ENCODE peak calls at places on chromosomes 5 and 9, in eight cellular contexts. T, Q, B, Z, A, Y, C and X are unnamed samples. For H3K4me1, the result is how much of the 10 kb centered on the place peaks cover.

GRCh38 chr5:166845044-166845443 is 1446.4 kb upstream of the WWC1 start:
- DNase-seq in T (no peak), Q (no peak), B (no peak), Z (no peak), A (no peak), Y (no peak), C (peak), X (no peak)

GRCh38 chr9:90310523-90310879 is 332.1 kb downstream of the DIRAS2 start:
- DNase-seq in T (no peak), Q (no peak), B (no peak), Z (no peak), A (no peak), Y (no peak), C (no peak), X (no peak)

GRCh38 chr5:24832021-24832420 is 187.2 kb upstream of the CDH10 start:
- DNase-seq in T (no peak), Q (no peak), B (no peak), Z (no peak), A (no peak), Y (no peak), C (peak), X (no peak)

GRCh38 chr5:66769839-66770617 is 173.8 kb downstream of the MAST4 start:
- DNase-seq in T (no peak), Q (no peak), B (peak), Z (peak), A (no peak), Y (no peak), C (peak), X (no peak)

GRCh38 chr5:134176523-134177196 is at the start of gene SKP1:
- DNase-seq in T (peak), Q (peak), B (peak), Z (peak), A (peak), Y (peak), C (peak), X (peak)

GRCh38 chr5:38831909-38832308 is 13.9 kb upstream of the OSMR start:
- DNase-seq in T (no peak), Q (no peak), B (no peak), Z (no peak), A (no peak), Y (no peak), C (peak), X (no peak)

GRCh38 chr9:84239341-84239740 is 101.2 kb downstream of the SLC28A3 start:
- DNase-seq in T (no peak), Q (no peak), B (no peak), Z (no peak), A (no peak), Y (no peak), C (no peak), X (no peak)

GRCh38 chr5:78726556-78726955 is 78.0 kb upstream of the LHFPL2 start:
- DNase-seq in T (no peak), Q (no peak), B (no peak), Z (no peak), A (no peak), Y (no peak), C (no peak), X (no peak)

GRCh38 chr9:85884236-85884635 is 56.7 kb upstream of the NAA35 start:
- DNase-seq in T (no peak), Q (no peak), B (no peak), Z (no peak), A (no peak), Y (no peak), C (peak), X (no peak)

GRCh38 chr5:137228816-137229215 is 270.3 kb downstream of the SPOCK1 start:
- DNase-seq in T (no peak), Q (no peak), B (no peak), Z (no peak), A (no peak), Y (no peak), C (no peak), X (no peak)

GRCh38 chr9:114049453-114050225 is 28.5 kb downstream of the AMBP start:
- DNase-seq in T (no peak), Q (peak), B (peak), Z (no peak), A (peak), Y (peak), C (no peak), X (no peak)

GRCh38 chr9:121663591-121663990 is 12.2 kb downstream of the DAB2IP start:
- DNase-seq in T (no peak), Q (no peak), B (no peak), Z (no peak), A (no peak), Y (no peak), C (no peak), X (no peak)

GRCh38 chr9:97309260-97309659 is 1.8 kb downstream of the CCDC180 start:
- DNase-seq in T (no peak), Q (no peak), B (no peak), Z (no peak), A (no peak), Y (no peak), C (no peak), X (no peak)

GRCh38 chr5:72160299-72160698 is 53.0 kb downstream of the MAP1B start:
- DNase-seq in T (no peak), Q (no peak), B (no peak), Z (no peak), A (no peak), Y (no peak), C (no peak), X (no peak)

GRCh38 chr5:28648108-28648507 is 1609.7 kb upstream of the CDH9 start:
- DNase-seq in T (no peak), Q (no peak), B (no peak), Z (no peak), A (no peak), Y (no peak), C (peak), X (no peak)

GRCh38 chr5:52119768-52120167 is 667.9 kb upstream of the ITGA1 start:
- DNase-seq in T (no peak), Q (no peak), B (no peak), Z (no peak), A (no peak), Y (no peak), C (no peak), X (no peak)

GRCh38 chr5:57036621-57037160 is 84.8 kb upstream of the MIER3 start:
- DNase-seq in T (no peak), Q (no peak), B (no peak), Z (no peak), A (no peak), Y (no peak), C (no peak), X (no peak)

GRCh38 chr5:122089614-122090013 is 11.6 kb upstream of the LOX start:
- DNase-seq in T (no peak), Q (no peak), B (no peak), Z (no peak), A (no peak), Y (no peak), C (no peak), X (no peak)

GRCh38 chr5:41891066-41891707 is 13.0 kb upstream of the RIMOC1 start:
- DNase-seq in T (no peak), Q (no peak), B (no peak), Z (no peak), A (no peak), Y (no peak), C (no peak), X (no peak)

GRCh38 chr9:96137666-96138429 is 164.1 kb downstream of the HSD17B3 start:
- DNase-seq in T (no peak), Q (no peak), B (no peak), Z (no peak), A (no peak), Y (no peak), C (no peak), X (no peak)

GRCh38 chr5:181100121-181101015 is 30.6 kb downstream of the OR2V1 start:
- DNase-seq in T (no peak), Q (no peak), B (no peak), Z (no peak), A (no peak), Y (no peak), C (no peak), X (no peak)

GRCh38 chr5:78547731-78548189 is 100.8 kb downstream of the LHFPL2 start:
- DNase-seq in T (no peak), Q (peak), B (no peak), Z (peak), A (peak), Y (peak), C (no peak), X (peak)

GRCh38 chr9:130042406-130042930 is 521 bp downstream of the FNBP1 start:
- DNase-seq in T (no peak), Q (peak), B (peak), Z (peak), A (peak), Y (no peak), C (no peak), X (peak)

GRCh38 chr9:95508242-95508967 is 8.4 kb downstream of the PTCH1 start:
- DNase-seq in T (no peak), Q (peak), B (no peak), Z (peak), A (no peak), Y (no peak), C (peak), X (no peak)

GRCh38 chr9:81556923-81557322 is 132.4 kb downstream of the TLE1 start:
- DNase-seq in T (no peak), Q (no peak), B (no peak), Z (no peak), A (no peak), Y (no peak), C (no peak), X (no peak)

GRCh38 chr9:81559197-81559596 is 130.2 kb downstream of the TLE1 start:
- DNase-seq in T (no peak), Q (no peak), B (no peak), Z (no peak), A (no peak), Y (no peak), C (no peak), X (no peak)

GRCh38 chr9:81559741-81560140 is 129.6 kb downstream of the TLE1 start:
- DNase-seq in T (peak), Q (no peak), B (no peak), Z (no peak), A (no peak), Y (no peak), C (peak), X (no peak)

GRCh38 chr9:81557452-81557956 is 131.8 kb downstream of the TLE1 start:
- DNase-seq in T (no peak), Q (no peak), B (no peak), Z (no peak), A (no peak), Y (no peak), C (no peak), X (no peak)

DNA sequence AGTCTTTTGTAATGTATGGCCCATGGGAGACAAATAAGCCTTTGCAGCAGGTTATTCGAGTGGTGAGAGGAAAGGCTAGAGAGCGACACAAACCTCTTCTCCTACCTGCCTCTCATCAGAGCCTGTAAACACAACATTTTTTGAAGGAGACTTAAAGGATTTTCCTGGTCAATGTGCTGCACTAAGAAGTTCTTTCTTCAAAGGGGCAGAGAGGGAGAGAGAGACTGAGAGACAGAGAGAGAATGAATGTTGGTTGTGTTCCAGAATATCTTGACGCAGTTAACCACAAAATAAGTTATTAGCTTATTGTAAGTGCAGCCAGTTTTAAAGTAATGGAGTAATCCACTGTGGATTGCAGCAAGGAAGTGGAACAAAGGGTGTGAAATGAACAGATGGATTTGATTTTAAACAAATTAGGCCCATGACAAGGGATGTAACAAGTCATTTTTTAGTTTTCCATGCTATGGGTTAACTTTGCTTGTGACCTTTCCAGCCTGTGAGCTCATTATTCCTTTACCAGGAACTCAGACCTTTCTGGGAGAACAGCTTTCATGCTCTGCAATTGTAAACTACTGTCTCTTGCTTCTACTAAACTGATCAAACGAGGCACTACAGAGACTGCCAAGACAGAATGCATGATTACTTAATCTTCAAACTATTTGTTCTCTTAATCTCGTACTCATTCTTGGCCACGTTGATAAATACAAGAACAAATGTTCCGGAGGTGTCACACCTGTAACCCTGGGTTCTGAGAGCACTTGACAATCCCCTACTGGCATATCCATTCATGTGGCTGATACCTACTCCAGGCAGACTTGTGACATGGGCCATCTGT is 131.2 kb downstream of the TLE1 start:
- DNase-seq in T (no peak), Q (peak), B (no peak), Z (no peak), A (no peak), Y (no peak), C (no peak), X (peak)
- H3K4me1 ChIP-seq in T (under half), Q (under half), B (under half), Z (under half), A (under half), Y (under half), C (half or more), X (under half)

GRCh38 chr9:35097573-35097972 is 1.2 kb upstream of the PIGO start:
- DNase-seq in T (no peak), Q (no peak), B (no peak), Z (no peak), A (no peak), Y (no peak), C (no peak), X (no peak)
- TF ChIP-seq POLR2A in T (no peak), Q (no peak), B (no peak), Z (no peak), A (no peak), Y (no peak), C (no peak), X (no peak)

DNA sequence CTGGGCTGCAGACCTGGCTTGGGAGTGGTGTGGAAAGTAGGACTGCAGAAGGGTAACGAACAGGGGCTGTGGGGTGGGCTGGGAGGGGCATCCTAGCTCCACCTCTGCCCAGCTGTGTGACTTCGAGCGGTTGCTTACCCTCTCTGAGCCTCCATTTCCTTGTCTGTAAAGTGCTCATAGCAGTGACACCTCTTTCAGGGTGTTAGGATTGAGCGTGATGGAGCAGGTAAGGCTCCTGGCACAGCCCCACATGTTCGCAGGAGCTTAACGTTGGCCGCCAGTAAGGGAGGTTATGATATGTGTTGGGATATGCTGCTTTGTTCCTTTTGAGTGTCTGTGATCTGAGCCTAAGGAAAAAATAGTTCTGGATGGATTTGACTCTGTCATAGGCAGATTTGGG is 2.1 kb downstream of the NDST1 start:
- DNase-seq in T (no peak), Q (no peak), B (no peak), Z (no peak), A (no peak), Y (no peak), C (no peak), X (no peak)
- H3K4me1 ChIP-seq in T (under half), Q (half or more), B (half or more), Z (under half), A (half or more), Y (half or more), C (half or more), X (under half)

DNA sequence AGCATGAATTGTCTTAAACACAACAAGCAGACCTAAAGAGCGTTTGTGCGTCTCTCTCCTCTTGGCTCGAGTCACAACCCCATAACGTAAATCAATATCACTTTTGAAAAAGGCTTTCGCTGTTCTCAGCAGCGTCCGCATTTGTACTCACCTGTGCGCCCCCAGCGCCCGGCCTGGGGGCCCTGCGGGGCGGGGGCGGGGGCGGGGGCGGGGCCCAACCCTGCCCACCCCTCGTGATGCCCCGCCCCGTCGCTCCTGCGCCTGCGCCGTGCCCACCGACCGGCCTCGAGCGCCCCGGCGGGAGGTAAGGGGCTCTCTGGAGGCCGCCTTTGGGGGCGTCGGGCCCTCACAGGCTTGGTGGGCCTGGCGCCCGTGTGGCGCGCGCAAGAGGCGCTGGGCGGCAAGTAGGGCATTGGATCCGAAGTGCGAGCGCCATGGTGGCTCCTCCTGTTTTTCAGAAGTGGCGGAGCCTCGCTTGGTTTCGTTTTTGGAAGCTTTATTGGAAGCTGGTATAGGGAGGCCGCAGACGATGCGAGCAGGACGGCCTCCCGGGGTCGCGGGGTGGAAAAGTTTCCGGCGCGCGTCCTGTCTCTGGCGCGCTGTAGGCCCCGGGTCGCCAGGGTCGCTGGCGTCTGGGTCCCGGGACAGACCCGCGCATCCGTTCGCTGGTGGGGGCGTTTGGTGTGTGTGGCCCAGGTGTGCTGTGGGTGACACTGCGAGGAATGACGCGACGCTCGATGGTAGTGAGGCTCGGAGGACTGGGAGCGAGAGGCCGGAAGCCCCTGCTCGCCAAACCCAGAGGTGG is at the start of gene STX17:
- DNase-seq in T (peak), Q (peak), B (peak), Z (peak), A (peak), Y (peak), C (peak), X (peak)
- TF ChIP-seq POLR2A in T (peak), Q (peak), B (peak), Z (peak), A (no peak), Y (no peak), C (peak), X (peak)

GRCh38 chr5:68287976-68288755 is 72.6 kb downstream of the PIK3R1 start:
- DNase-seq in T (no peak), Q (peak), B (peak), Z (peak), A (peak), Y (no peak), C (peak), X (peak)
- H3K4me1 ChIP-seq in T (under half), Q (half or more), B (half or more), Z (under half), A (under half), Y (half or more), C (half or more), X (under half)

DNA sequence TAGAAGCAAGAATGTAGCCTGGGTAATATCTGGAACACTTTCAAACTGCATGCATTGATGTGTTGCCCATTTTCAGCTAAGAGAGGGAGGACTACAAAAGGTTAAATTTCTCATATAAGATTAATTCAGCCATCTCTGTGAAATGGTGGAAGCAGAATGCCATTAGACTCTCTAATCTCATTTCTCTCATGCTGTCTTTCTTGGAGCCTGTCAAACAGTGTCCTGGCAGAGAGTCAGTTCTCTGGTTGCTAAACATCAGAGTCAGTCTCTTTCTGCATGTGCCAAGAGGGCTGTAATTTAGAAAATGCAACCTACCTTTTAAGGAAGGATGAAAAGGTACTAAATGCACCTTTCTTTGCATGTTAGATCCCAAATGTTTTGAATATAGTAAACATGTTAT is 910 bp upstream of the GARNL3 start:
- DNase-seq in T (no peak), Q (no peak), B (no peak), Z (no peak), A (no peak), Y (no peak), C (no peak), X (no peak)
- TF ChIP-seq POLR2A in T (no peak), Q (no peak), B (no peak), Z (no peak), A (no peak), Y (no peak), C (no peak), X (no peak)

GRCh38 chr5:173327084-173327947 is 898 bp downstream of the STC2 start:
- DNase-seq in T (no peak), Q (peak), B (peak), Z (no peak), A (no peak), Y (no peak), C (peak), X (no peak)
- H3K4me1 ChIP-seq in T (under half), Q (half or more), B (under half), Z (under half), A (under half), Y (half or more), C (under half), X (under half)